ENCODE peak calls at places on chromosome 5, in seven cellular contexts. One of them, this sample, is unnamed.

GRCh38 chr5:77017668-77018067 is 12.5 kb upstream of the AGGF1 start:
- DNase-seq in PC-9: no peak
- DNase-seq in SK-N-SH: no peak
- DNase-seq in adrenal gland: no peak
- DNase-seq in IMR-90: no peak
- DNase-seq in ovary: no peak
- DNase-seq in kidney: no peak
- DNase-seq in this sample: no peak

GRCh38 chr5:136222575-136223235 is 29.7 kb upstream of the SMIM32 start:
- DNase-seq in ovary: no peak
- DNase-seq in SK-N-SH: no peak
- DNase-seq in IMR-90: no peak
- DNase-seq in kidney: no peak
- DNase-seq in PC-9: peak; percentile 57
- DNase-seq in adrenal gland: peak; percentile 58
- DNase-seq in this sample: no peak

GRCh38 chr5:50595199-50595598 is 71.2 kb upstream of the PARP8 start:
- DNase-seq in IMR-90: peak; percentile 90
- DNase-seq in SK-N-SH: no peak
- DNase-seq in adrenal gland: no peak
- DNase-seq in PC-9: peak; percentile 77
- DNase-seq in kidney: no peak
- DNase-seq in ovary: no peak
- DNase-seq in this sample: no peak

GRCh38 chr5:128446-128845 is 36.5 kb downstream of the PLEKHG4B start:
- DNase-seq in PC-9: no peak
- DNase-seq in kidney: no peak
- DNase-seq in adrenal gland: no peak
- DNase-seq in SK-N-SH: no peak
- DNase-seq in ovary: no peak
- DNase-seq in IMR-90: no peak
- DNase-seq in this sample: no peak

GRCh38 chr5:131206061-131206460 is 35.3 kb downstream of the LYRM7 start:
- DNase-seq in adrenal gland: no peak
- DNase-seq in IMR-90: no peak
- DNase-seq in kidney: no peak
- DNase-seq in SK-N-SH: no peak
- DNase-seq in PC-9: no peak
- DNase-seq in ovary: no peak
- DNase-seq in this sample: no peak

GRCh38 chr5:170720984-170721383 is 62.5 kb upstream of the GABRP start:
- DNase-seq in IMR-90: no peak
- DNase-seq in adrenal gland: no peak
- DNase-seq in ovary: no peak
- DNase-seq in kidney: no peak
- DNase-seq in PC-9: no peak
- DNase-seq in SK-N-SH: no peak
- DNase-seq in this sample: no peak

GRCh38 chr5:42617411-42617810 is 139.2 kb upstream of the CCDC152 start:
- DNase-seq in kidney: no peak
- DNase-seq in SK-N-SH: no peak
- DNase-seq in ovary: no peak
- DNase-seq in PC-9: no peak
- DNase-seq in IMR-90: no peak
- DNase-seq in adrenal gland: no peak
- DNase-seq in this sample: no peak

GRCh38 chr5:16707168-16707868 is 90.5 kb upstream of the RETREG1 start:
- DNase-seq in PC-9: no peak
- DNase-seq in SK-N-SH: no peak
- DNase-seq in ovary: no peak
- DNase-seq in kidney: no peak
- DNase-seq in adrenal gland: no peak
- DNase-seq in IMR-90: no peak
- DNase-seq in this sample: no peak

GRCh38 chr5:111022301-111022700 is 49.2 kb upstream of the TSLP start:
- DNase-seq in IMR-90: no peak
- DNase-seq in ovary: no peak
- DNase-seq in SK-N-SH: no peak
- DNase-seq in adrenal gland: no peak
- DNase-seq in kidney: no peak
- DNase-seq in PC-9: no peak
- DNase-seq in this sample: no peak

GRCh38 chr5:137320056-137321045 is 178.8 kb downstream of the SPOCK1 start:
- DNase-seq in SK-N-SH: peak; percentile 68
- DNase-seq in PC-9: peak; percentile 39
- DNase-seq in adrenal gland: peak; percentile 81
- DNase-seq in IMR-90: peak; percentile 51
- DNase-seq in kidney: no peak
- DNase-seq in ovary: no peak
- DNase-seq in this sample: peak; percentile 33

GRCh38 chr5:131515348-131515747 is 119.7 kb downstream of the RAPGEF6 start:
- DNase-seq in IMR-90: peak; percentile 21
- DNase-seq in SK-N-SH: no peak
- DNase-seq in PC-9: no peak
- DNase-seq in ovary: no peak
- DNase-seq in adrenal gland: no peak
- DNase-seq in kidney: no peak
- DNase-seq in this sample: no peak

GRCh38 chr5:75021229-75021628 is 31.1 kb downstream of the GCNT4 start:
- DNase-seq in adrenal gland: no peak
- DNase-seq in ovary: peak; percentile 72
- DNase-seq in PC-9: no peak
- DNase-seq in kidney: no peak
- DNase-seq in SK-N-SH: no peak
- DNase-seq in IMR-90: no peak
- DNase-seq in this sample: no peak

GRCh38 chr5:71883745-71884103 is 164.6 kb downstream of the CARTPT start:
- DNase-seq in PC-9: no peak
- DNase-seq in kidney: no peak
- DNase-seq in IMR-90: no peak
- DNase-seq in adrenal gland: peak; percentile 53
- DNase-seq in ovary: peak; percentile 43
- DNase-seq in SK-N-SH: no peak
- DNase-seq in this sample: no peak

GRCh38 chr5:87787640-87788039 is 374.9 kb upstream of the CCNH start:
- DNase-seq in kidney: no peak
- DNase-seq in SK-N-SH: no peak
- DNase-seq in ovary: no peak
- DNase-seq in PC-9: no peak
- DNase-seq in IMR-90: no peak
- DNase-seq in adrenal gland: no peak
- DNase-seq in this sample: no peak

GRCh38 chr5:135151256-135151655 is 117.2 kb upstream of the PITX1 start:
- DNase-seq in PC-9: no peak
- DNase-seq in kidney: no peak
- DNase-seq in adrenal gland: no peak
- DNase-seq in ovary: no peak
- DNase-seq in IMR-90: no peak
- DNase-seq in SK-N-SH: no peak
- DNase-seq in this sample: no peak

GRCh38 chr5:132001647-132002561 is 9.6 kb downstream of the ACSL6 start:
- DNase-seq in PC-9: peak; percentile 66
- DNase-seq in IMR-90: peak; percentile 24
- DNase-seq in kidney: peak; percentile 29
- DNase-seq in ovary: no peak
- DNase-seq in SK-N-SH: no peak
- DNase-seq in adrenal gland: peak; percentile 84
- DNase-seq in this sample: no peak

GRCh38 chr5:78638423-78638822 is 10.1 kb downstream of the LHFPL2 start:
- DNase-seq in ovary: peak; percentile 57
- DNase-seq in PC-9: peak; percentile 94
- DNase-seq in IMR-90: peak; percentile 92
- DNase-seq in adrenal gland: peak; percentile 96
- DNase-seq in kidney: peak; percentile 93
- DNase-seq in SK-N-SH: peak; percentile 64
- DNase-seq in this sample: no peak

GRCh38 chr5:86679529-86679928 is 61.8 kb downstream of the COX7C start:
- DNase-seq in adrenal gland: peak; percentile 53
- DNase-seq in IMR-90: peak; percentile 87
- DNase-seq in SK-N-SH: peak; percentile 22
- DNase-seq in ovary: no peak
- DNase-seq in kidney: no peak
- DNase-seq in PC-9: peak; percentile 45
- DNase-seq in this sample: peak; percentile 32

GRCh38 chr5:108046955-108047670 is 334.8 kb downstream of the FBXL17 start:
- DNase-seq in adrenal gland: no peak
- DNase-seq in ovary: no peak
- DNase-seq in SK-N-SH: no peak
- DNase-seq in kidney: no peak
- DNase-seq in PC-9: no peak
- DNase-seq in IMR-90: no peak
- DNase-seq in this sample: peak; percentile 97

GRCh38 chr5:110062246-110062645 is 372.5 kb downstream of the MAN2A1 start:
- DNase-seq in SK-N-SH: no peak
- DNase-seq in kidney: no peak
- DNase-seq in ovary: no peak
- DNase-seq in IMR-90: no peak
- DNase-seq in adrenal gland: no peak
- DNase-seq in PC-9: no peak
- DNase-seq in this sample: no peak

GRCh38 chr5:141094481-141095262 is at the start of gene PCDHB2:
- DNase-seq in PC-9: no peak
- DNase-seq in kidney: peak; percentile 50
- DNase-seq in SK-N-SH: peak; percentile 42
- DNase-seq in IMR-90: peak; percentile 14
- DNase-seq in adrenal gland: peak; percentile 60
- DNase-seq in ovary: peak; percentile 42
- DNase-seq in this sample: peak; percentile 83
- H3K9me3 ChIP-seq in PC-9: no peaks in the 10 kb centered on the region
- H3K9me3 ChIP-seq in kidney: peaks cover 4% of the 10 kb centered on the region
- H3K9me3 ChIP-seq in SK-N-SH: no peaks in the 10 kb centered on the region
- H3K9me3 ChIP-seq in IMR-90: peaks cover 9% of the 10 kb centered on the region
- H3K9me3 ChIP-seq in adrenal gland: peaks cover 10% of the 10 kb centered on the region
- H3K9me3 ChIP-seq in ovary: no peaks in the 10 kb centered on the region
- H3K9me3 ChIP-seq in this sample: peaks cover 7% of the 10 kb centered on the region

GRCh38 chr5:173595826-173596225 is 20.6 kb downstream of the BOD1 start:
- DNase-seq in ovary: no peak
- DNase-seq in PC-9: no peak
- DNase-seq in kidney: no peak
- DNase-seq in adrenal gland: peak; percentile 63
- DNase-seq in IMR-90: no peak
- DNase-seq in SK-N-SH: no peak
- DNase-seq in this sample: no peak

GRCh38 chr5:173591300-173591622 is 25.2 kb downstream of the BOD1 start:
- DNase-seq in ovary: no peak
- DNase-seq in SK-N-SH: peak; percentile 47
- DNase-seq in IMR-90: no peak
- DNase-seq in PC-9: no peak
- DNase-seq in adrenal gland: no peak
- DNase-seq in kidney: no peak
- DNase-seq in this sample: peak; percentile 14

GRCh38 chr5:173592050-173592669 is 24.3 kb downstream of the BOD1 start:
- DNase-seq in IMR-90: no peak
- DNase-seq in kidney: no peak
- DNase-seq in adrenal gland: peak; percentile 30
- DNase-seq in PC-9: no peak
- DNase-seq in ovary: no peak
- DNase-seq in SK-N-SH: peak; percentile 35
- DNase-seq in this sample: peak; percentile 21

GRCh38 chr5:173597304-173597703 is 19.1 kb downstream of the BOD1 start:
- DNase-seq in PC-9: no peak
- DNase-seq in SK-N-SH: no peak
- DNase-seq in ovary: no peak
- DNase-seq in adrenal gland: no peak
- DNase-seq in kidney: no peak
- DNase-seq in IMR-90: no peak
- DNase-seq in this sample: no peak

DNA sequence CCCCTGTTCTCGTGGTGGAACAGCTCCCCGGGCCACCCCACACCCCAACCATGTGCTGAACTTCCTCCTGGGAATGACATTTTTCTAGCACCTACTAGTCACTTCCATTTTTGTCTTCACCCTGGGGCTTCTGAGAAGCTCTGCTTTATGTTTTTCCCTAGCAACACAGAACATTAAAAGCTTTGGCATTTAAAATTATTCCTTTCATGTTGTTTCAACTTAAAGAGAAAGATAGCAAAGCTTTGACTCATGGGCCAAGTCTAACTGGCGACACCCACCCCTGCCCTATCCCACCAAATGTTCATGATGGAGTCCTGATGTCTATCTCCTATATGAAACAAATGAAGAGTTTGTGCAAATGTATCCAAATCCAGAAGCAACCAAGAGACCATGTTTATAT is 22.4 kb downstream of the BOD1 start:
- DNase-seq in IMR-90: peak; percentile 51
- DNase-seq in PC-9: no peak
- DNase-seq in adrenal gland: no peak
- DNase-seq in ovary: no peak
- DNase-seq in kidney: no peak
- DNase-seq in SK-N-SH: no peak
- DNase-seq in this sample: no peak
- H3K9me3 ChIP-seq in IMR-90: peaks cover 10% of the 10 kb centered on the region
- H3K9me3 ChIP-seq in PC-9: peaks cover 25% of the 10 kb centered on the region
- H3K9me3 ChIP-seq in adrenal gland: no peaks in the 10 kb centered on the region
- H3K9me3 ChIP-seq in ovary: no peaks in the 10 kb centered on the region
- H3K9me3 ChIP-seq in kidney: peaks cover 3% of the 10 kb centered on the region
- H3K9me3 ChIP-seq in SK-N-SH: peaks cover 4% of the 10 kb centered on the region
- H3K9me3 ChIP-seq in this sample: peaks cover 12% of the 10 kb centered on the region

DNA sequence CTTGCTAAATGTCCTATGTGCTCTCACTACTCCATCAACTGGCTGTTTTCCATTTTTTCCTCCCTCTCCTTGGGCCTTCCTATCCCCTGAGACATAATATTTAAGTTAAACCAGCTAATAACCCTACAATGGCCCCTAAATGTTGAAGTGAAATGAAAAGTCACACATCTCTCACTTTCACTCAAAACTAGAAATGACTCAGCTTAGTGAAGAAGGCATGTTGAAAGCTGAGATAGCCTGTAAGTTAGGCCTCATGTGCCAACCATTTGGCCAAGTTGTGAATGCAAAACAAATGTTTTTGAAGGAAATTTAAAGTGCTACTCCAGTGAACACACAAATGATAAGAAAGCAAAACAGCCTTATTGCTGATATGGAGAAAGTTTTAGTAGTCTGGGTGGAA is 48.8 kb upstream of the CDH10 start:
- DNase-seq in SK-N-SH: no peak
- DNase-seq in ovary: no peak
- DNase-seq in IMR-90: no peak
- DNase-seq in adrenal gland: no peak
- DNase-seq in PC-9: no peak
- DNase-seq in kidney: no peak
- DNase-seq in this sample: no peak
- H3K9me3 ChIP-seq in SK-N-SH: no peaks in the 10 kb centered on the region
- H3K9me3 ChIP-seq in ovary: no peaks in the 10 kb centered on the region
- H3K9me3 ChIP-seq in IMR-90: peaks cover 3% of the 10 kb centered on the region
- H3K9me3 ChIP-seq in adrenal gland: no peaks in the 10 kb centered on the region
- H3K9me3 ChIP-seq in PC-9: no peaks in the 10 kb centered on the region
- H3K9me3 ChIP-seq in kidney: no peaks in the 10 kb centered on the region
- H3K9me3 ChIP-seq in this sample: no peaks in the 10 kb centered on the region

DNA sequence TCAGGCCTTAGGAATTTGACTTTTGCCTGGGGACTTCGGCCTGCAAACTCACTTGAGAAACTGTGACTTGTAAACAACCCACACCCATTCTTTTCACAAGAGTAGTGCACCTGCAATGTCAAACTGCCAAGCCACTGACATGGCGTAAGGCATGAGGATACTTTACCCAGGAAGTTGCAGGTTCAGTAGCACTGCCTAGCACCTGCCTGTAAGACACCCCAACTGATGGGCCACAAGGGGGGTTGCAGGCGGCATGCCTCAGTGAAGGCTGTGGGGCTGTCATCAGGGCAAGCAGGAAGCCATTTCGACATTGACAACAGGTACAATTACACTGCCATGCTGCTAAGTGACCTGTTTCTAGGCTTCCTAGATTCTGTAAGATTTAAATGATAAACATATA is 41.3 kb upstream of the RASGEF1C start:
- DNase-seq in SK-N-SH: no peak
- DNase-seq in kidney: peak; percentile 19
- DNase-seq in ovary: no peak
- DNase-seq in adrenal gland: no peak
- DNase-seq in IMR-90: no peak
- DNase-seq in PC-9: no peak
- DNase-seq in this sample: no peak
- H3K9me3 ChIP-seq in SK-N-SH: peaks cover 11% of the 10 kb centered on the region
- H3K9me3 ChIP-seq in kidney: peaks cover 17% of the 10 kb centered on the region
- H3K9me3 ChIP-seq in ovary: peaks cover 13% of the 10 kb centered on the region
- H3K9me3 ChIP-seq in adrenal gland: no peaks in the 10 kb centered on the region
- H3K9me3 ChIP-seq in IMR-90: peaks cover 60% of the 10 kb centered on the region
- H3K9me3 ChIP-seq in PC-9: peaks cover 40% of the 10 kb centered on the region
- H3K9me3 ChIP-seq in this sample: no peaks in the 10 kb centered on the region

This sample was measured in WERI-Rb-1.